ENCODE peak calls at places on chromosomes 11 and 22, in four cellular contexts. One of them, this sample, is unnamed.

GRCh38 chr11:32960553-32961164 is 55.0 kb upstream of the DEPDC7 start:
- DNase-seq in ovary: no peak
- DNase-seq in esophagus squamous epithelium: no peak
- DNase-seq in IMR-90: peak; percentile 71
- DNase-seq in this sample: no peak

GRCh38 chr11:64713031-64713780 is 9.8 kb downstream of the NRXN2 start:
- DNase-seq in ovary: no peak
- DNase-seq in esophagus squamous epithelium: no peak
- DNase-seq in IMR-90: peak; percentile 37
- DNase-seq in this sample: peak; percentile 62

GRCh38 chr11:3645552-3645951 is 624 bp downstream of the ART1 start:
- DNase-seq in ovary: no peak
- DNase-seq in esophagus squamous epithelium: no peak
- DNase-seq in IMR-90: no peak
- DNase-seq in this sample: no peak

GRCh38 chr11:3169235-3169951 is 4.3 kb upstream of the OSBPL5 start:
- DNase-seq in ovary: no peak
- DNase-seq in esophagus squamous epithelium: no peak
- DNase-seq in IMR-90: peak; percentile 73
- DNase-seq in this sample: no peak

GRCh38 chr11:71499546-71499945 is 27.5 kb upstream of the KRTAP5-7 start:
- DNase-seq in ovary: no peak
- DNase-seq in esophagus squamous epithelium: no peak
- DNase-seq in IMR-90: no peak
- DNase-seq in this sample: no peak

GRCh38 chr11:15770798-15771414 is 585.4 kb downstream of the SOX6 start:
- DNase-seq in ovary: no peak
- DNase-seq in esophagus squamous epithelium: no peak
- DNase-seq in IMR-90: peak; percentile 52
- DNase-seq in this sample: no peak

GRCh38 chr11:92136792-92137191 is 87.8 kb upstream of the FAT3 start:
- DNase-seq in ovary: no peak
- DNase-seq in esophagus squamous epithelium: no peak
- DNase-seq in IMR-90: no peak
- DNase-seq in this sample: no peak

GRCh38 chr11:126352934-126353801 is 2.3 kb upstream of the ST3GAL4 start:
- DNase-seq in ovary: no peak
- DNase-seq in esophagus squamous epithelium: no peak
- DNase-seq in IMR-90: peak; percentile 75
- DNase-seq in this sample: no peak

GRCh38 chr11:106456651-106457050 is 379.2 kb downstream of the AASDHPPT start:
- DNase-seq in ovary: no peak
- DNase-seq in esophagus squamous epithelium: no peak
- DNase-seq in IMR-90: peak; percentile 50
- DNase-seq in this sample: no peak

GRCh38 chr11:18384157-18384641 is 10.2 kb upstream of the LDHA start:
- DNase-seq in ovary: peak; percentile 73
- DNase-seq in esophagus squamous epithelium: no peak
- DNase-seq in IMR-90: peak; percentile 79
- DNase-seq in this sample: peak; percentile 74

GRCh38 chr11:37394236-37394870 is 796.3 kb upstream of the RAG2 start:
- DNase-seq in ovary: no peak
- DNase-seq in esophagus squamous epithelium: no peak
- DNase-seq in IMR-90: no peak
- DNase-seq in this sample: no peak

GRCh38 chr22:27089303-27089702 is 431.9 kb downstream of the MIAT start:
- DNase-seq in ovary: no peak
- DNase-seq in esophagus squamous epithelium: no peak
- DNase-seq in IMR-90: no peak
- DNase-seq in this sample: no peak

GRCh38 chr22:28075260-28075981 is 156.4 kb upstream of the PITPNB start:
- DNase-seq in ovary: peak; percentile 35
- DNase-seq in esophagus squamous epithelium: no peak
- DNase-seq in IMR-90: peak; percentile 91
- DNase-seq in this sample: no peak

DNA sequence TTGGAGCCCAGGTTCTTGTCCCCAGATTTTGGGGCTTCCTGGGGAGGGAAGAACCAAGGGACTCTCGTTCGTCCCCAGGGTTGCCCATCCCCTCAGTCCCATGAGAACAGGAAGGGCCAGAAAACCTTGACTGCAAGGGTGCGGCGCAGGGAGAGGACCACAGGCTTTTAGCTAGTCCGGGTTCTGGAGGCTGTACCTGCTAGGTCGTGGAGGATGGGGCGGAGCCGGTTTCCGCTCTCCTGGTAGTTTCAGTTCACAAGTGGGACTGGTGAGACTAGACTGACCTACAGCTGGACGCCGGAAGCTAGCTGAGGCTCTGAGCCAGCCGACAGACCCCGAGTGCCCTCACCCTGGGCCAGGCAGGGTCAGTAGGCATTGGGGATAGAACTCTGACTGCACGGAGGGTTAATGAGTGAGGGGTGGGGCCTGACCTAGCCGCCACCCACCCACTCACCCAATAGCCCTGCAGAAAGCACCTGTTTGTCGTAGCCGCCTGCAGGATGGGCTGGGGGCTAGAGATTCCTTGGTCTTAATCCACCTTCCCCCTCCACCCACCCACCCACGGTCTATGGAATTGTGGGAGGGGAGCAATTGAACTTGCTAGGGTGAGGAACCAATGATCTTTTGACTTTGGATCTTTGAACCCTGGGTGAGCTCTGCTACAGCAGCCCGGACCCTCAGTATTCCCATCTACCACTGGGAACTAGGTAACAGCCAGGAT is 1.5 kb downstream of the MAFF start:
- DNase-seq in ovary: peak; percentile 55
- DNase-seq in esophagus squamous epithelium: no peak
- DNase-seq in IMR-90: peak; percentile 53
- DNase-seq in this sample: peak; percentile 73
- TF ChIP-seq POLR2A in ovary: no peak
- TF ChIP-seq POLR2A in esophagus squamous epithelium: no peak
- TF ChIP-seq POLR2A in IMR-90: no peak
- TF ChIP-seq POLR2A in this sample: no peak

DNA sequence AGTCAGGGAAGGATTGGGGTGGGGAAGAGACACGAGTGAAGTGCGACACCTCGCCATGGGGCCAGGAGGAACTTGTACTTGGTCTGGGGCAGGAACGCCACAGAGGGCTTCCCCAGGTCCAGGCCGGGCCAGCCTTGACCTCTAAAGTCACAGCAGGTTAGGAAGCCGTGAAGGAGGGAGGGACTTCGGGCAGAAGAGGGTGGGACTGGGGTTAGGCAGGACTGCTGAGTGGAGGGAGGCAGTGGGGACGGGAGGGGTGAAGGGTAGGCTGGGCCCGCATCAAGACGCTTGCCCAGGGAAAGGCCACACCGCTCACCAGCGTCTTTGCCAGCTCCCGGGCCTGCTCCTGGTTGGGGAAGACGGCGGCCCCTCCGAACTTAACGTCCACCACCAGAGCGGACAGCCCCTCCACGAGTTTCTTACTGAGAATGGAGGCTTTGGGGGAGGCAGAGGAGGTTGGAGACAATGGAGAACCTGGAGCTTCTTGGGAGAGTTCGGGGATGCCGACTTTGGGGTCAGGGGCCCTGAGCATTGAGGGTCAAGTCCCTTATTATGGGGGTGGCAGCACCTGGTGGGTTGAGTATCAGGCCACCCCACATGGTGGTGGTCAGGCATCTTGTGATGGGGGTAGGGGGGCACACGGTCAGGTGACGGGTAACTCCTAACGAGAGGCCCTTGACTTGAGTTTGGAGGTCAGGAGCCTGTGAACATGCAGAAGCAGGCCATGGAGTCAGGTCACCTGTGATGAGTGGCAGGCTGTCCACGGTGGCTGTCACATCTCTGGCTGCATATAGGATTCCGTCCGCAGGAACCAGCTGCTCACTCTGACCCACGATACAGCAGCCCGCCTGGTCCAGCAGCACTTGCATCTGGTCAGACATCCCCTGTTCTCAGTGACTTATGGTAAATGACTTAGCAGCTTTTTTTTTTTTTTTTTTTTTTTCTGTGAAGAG is 1.7 kb upstream of the SCO2 start:
- DNase-seq in ovary: no peak
- DNase-seq in esophagus squamous epithelium: no peak
- DNase-seq in IMR-90: no peak
- DNase-seq in this sample: no peak
- H3K4me1 ChIP-seq in ovary: peaks cover 28% of the 10 kb centered on the region
- H3K4me1 ChIP-seq in esophagus squamous epithelium: peaks cover 42% of the 10 kb centered on the region
- H3K4me1 ChIP-seq in IMR-90: peaks cover 20% of the 10 kb centered on the region
- H3K4me1 ChIP-seq in this sample: peaks cover 10% of the 10 kb centered on the region

GRCh38 chr11:73186294-73186850 is 31.7 kb upstream of the P2RY2 start:
- DNase-seq in ovary: no peak
- DNase-seq in esophagus squamous epithelium: no peak
- DNase-seq in IMR-90: no peak
- DNase-seq in this sample: no peak

GRCh38 chr11:73184953-73185671 is 33.0 kb upstream of the P2RY2 start:
- DNase-seq in ovary: no peak
- DNase-seq in esophagus squamous epithelium: no peak
- DNase-seq in IMR-90: peak; percentile 33
- DNase-seq in this sample: peak; percentile 87

GRCh38 chr11:73187854-73188253 is 30.2 kb upstream of the P2RY2 start:
- DNase-seq in ovary: no peak
- DNase-seq in esophagus squamous epithelium: no peak
- DNase-seq in IMR-90: no peak
- DNase-seq in this sample: peak; percentile 26

GRCh38 chr11:73186886-73187285 is 31.2 kb upstream of the P2RY2 start:
- DNase-seq in ovary: no peak
- DNase-seq in esophagus squamous epithelium: no peak
- DNase-seq in IMR-90: no peak
- DNase-seq in this sample: peak; percentile 14

DNA sequence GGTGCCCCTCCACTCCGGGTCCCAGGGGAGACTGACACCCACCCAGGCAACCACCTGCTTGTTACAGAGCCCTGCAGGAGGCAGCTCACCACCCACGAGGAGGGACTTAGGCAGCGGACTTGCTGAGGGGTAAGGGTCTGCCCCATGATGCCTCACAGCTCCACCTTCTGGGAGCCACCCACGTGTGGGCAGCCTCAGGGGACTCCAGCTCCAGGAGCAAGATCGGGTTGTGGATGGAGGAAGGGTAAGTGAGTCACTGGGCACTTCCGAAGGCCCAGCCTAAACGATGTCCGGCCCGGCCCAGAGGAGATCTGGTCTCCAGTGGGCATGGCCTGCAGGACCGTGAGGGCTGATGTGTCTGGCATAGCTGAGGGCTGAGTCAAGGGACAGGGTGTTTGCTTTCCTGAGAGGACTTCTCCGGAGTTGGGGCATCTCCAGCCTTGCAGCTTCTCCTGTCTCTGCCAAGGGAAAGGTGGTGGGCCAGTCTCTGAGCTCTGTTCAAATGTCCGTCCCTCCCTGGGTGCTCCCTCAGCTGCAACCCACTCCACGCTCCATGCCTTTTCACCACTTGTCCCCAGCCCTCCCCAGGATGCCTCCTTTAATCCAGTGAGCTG is 32.3 kb upstream of the P2RY2 start:
- DNase-seq in ovary: no peak
- DNase-seq in esophagus squamous epithelium: no peak
- DNase-seq in IMR-90: peak; percentile 69
- DNase-seq in this sample: peak; percentile 45
- TF ChIP-seq POLR2A in ovary: no peak
- TF ChIP-seq POLR2A in esophagus squamous epithelium: no peak
- TF ChIP-seq POLR2A in IMR-90: no peak
- TF ChIP-seq POLR2A in this sample: no peak

GRCh38 chr22:49933236-49933921 is 14.9 kb downstream of the CRELD2 start:
- DNase-seq in ovary: peak; percentile 73
- DNase-seq in esophagus squamous epithelium: no peak
- DNase-seq in IMR-90: no peak
- DNase-seq in this sample: peak; percentile 76
- H3K4me1 ChIP-seq in ovary: peaks cover 15% of the 10 kb centered on the region
- H3K4me1 ChIP-seq in esophagus squamous epithelium: peaks cover 66% of the 10 kb centered on the region
- H3K4me1 ChIP-seq in IMR-90: peaks cover 15% of the 10 kb centered on the region
- H3K4me1 ChIP-seq in this sample: peaks cover 35% of the 10 kb centered on the region

DNA sequence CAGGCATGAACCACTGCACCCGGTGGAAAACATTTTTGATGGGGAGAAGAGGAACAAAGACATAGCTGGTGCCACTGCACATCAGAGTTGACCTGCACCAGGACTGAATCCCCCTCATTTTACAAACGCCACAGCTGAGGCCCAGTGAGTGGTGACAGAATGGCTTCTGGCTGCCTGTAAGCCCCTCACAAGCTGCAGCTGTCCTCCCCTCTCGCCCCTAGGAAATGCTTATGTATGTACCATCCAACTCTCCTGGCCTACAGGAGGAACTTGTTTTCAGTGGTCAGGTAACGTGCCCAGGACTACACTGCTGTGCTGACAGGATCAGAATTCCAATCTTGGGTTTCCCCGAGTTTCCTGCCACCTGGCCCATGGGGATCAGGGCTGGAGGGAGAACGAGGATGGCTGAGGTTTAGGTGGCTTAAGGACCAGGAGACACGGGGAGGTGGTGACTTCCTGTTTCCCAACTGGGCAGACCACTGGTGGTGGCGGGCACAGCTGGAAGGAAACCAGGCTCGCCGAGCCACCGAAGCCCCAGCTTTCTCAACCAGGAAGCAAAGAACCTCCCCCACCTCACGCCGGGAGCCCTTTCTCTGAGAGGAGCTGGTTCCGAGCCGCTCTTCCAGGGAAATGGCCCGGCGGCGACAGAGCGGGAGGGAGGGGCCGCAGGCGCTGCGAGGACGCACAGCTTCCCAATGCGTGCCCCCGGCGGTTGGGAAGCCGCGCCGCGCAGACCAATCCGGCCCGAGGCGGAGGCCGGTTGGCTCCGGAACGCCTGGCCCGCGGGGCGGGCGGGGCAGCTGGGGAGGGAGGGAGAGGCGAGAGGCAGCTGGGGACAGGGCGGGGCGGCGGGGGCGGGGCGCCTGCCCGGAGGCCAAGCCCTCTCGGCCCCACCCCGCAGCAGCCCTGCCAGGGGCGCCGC is 1.0 kb upstream of the LRFN4 start:
- DNase-seq in ovary: peak; percentile 91
- DNase-seq in esophagus squamous epithelium: peak; percentile 55
- DNase-seq in IMR-90: peak; percentile 84
- DNase-seq in this sample: peak; percentile 95
- TF ChIP-seq POLR2A in ovary: peak; percentile 44
- TF ChIP-seq POLR2A in esophagus squamous epithelium: no peak
- TF ChIP-seq POLR2A in IMR-90: peak; percentile 78
- TF ChIP-seq POLR2A in this sample: peak; percentile 60

DNA sequence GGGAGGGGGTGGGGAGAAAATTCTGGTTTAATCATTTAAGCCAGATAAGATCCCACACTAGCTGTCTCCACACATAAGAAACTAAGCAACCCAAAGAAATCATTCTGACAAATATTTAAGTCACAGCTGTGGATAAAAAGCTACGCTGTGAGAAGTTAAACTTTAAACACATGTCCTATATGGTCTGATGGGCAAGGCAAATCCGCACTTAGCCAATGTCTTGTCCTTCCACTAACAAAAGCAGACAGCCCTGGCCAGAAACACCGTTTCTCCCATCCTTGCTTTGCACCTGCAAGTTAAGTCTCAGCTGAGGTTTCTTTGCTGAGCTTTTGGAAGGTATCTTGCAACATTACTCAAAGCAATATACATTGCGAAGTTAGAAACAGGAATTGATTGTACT is 68.0 kb downstream of the ETS1 start:
- DNase-seq in ovary: no peak
- DNase-seq in esophagus squamous epithelium: no peak
- DNase-seq in IMR-90: no peak
- DNase-seq in this sample: peak; percentile 62
- H3K4me1 ChIP-seq in ovary: peaks cover 20% of the 10 kb centered on the region
- H3K4me1 ChIP-seq in esophagus squamous epithelium: no peaks in the 10 kb centered on the region
- H3K4me1 ChIP-seq in IMR-90: peaks cover 35% of the 10 kb centered on the region
- H3K4me1 ChIP-seq in this sample: no peaks in the 10 kb centered on the region